ENCODE peak calls at places on chromosomes 16 and 17, in four cellular contexts. T, Y, H and W are unnamed samples.

GRCh38 chr17:38922538-38923291 is 2.7 kb upstream of the LASP1NB start:
- DNase-seq in Y (no peak), T (no peak), H (no peak), W (no peak)

GRCh38 chr16:88639231-88640038 is 1.1 kb downstream of the IL17C start:
- DNase-seq in T (no peak), Y (peak), H (peak), W (no peak)

GRCh38 chr16:24102120-24102740 is 153.9 kb upstream of the CACNG3 start:
- DNase-seq in H (no peak), T (no peak), Y (no peak), W (no peak)

GRCh38 chr16:76668207-76668725 is 391.1 kb downstream of the CNTNAP4 start:
- DNase-seq in Y (no peak), T (peak), H (peak), W (no peak)

GRCh38 chr16:50592996-50593395 is 44.8 kb downstream of the NKD1 start:
- DNase-seq in Y (no peak), T (no peak), H (no peak), W (no peak)

GRCh38 chr16:5257462-5257861 is 159.9 kb upstream of the EEF2KMT start:
- DNase-seq in Y (no peak), H (no peak), T (no peak), W (no peak)

GRCh38 chr17:76721463-76721862 is 4.9 kb downstream of the JMJD6 start:
- DNase-seq in H (no peak), Y (no peak), T (no peak), W (no peak)

GRCh38 chr16:89139907-89140361 is 31.6 kb upstream of the CDH15 start:
- DNase-seq in H (no peak), T (no peak), Y (no peak), W (no peak)

GRCh38 chr16:11538880-11539279 is 47.8 kb downstream of the LITAF start:
- DNase-seq in Y (no peak), H (no peak), T (no peak), W (no peak)

GRCh38 chr17:13153036-13153435 is 135.2 kb upstream of the ELAC2 start:
- DNase-seq in Y (no peak), H (no peak), T (no peak), W (no peak)

GRCh38 chr16:87465306-87465705 is 27.5 kb downstream of the ZCCHC14 start:
- DNase-seq in H (no peak), Y (no peak), T (no peak), W (no peak)

GRCh38 chr16:64225696-64226095 is 896.2 kb downstream of the CDH11 start:
- DNase-seq in H (no peak), Y (no peak), T (no peak), W (no peak)

GRCh38 chr17:8729421-8729820 is 15.2 kb downstream of the CCDC42 start:
- DNase-seq in T (no peak), H (no peak), Y (no peak), W (no peak)

GRCh38 chr17:61321344-61321743 is 78.3 kb upstream of the TBX2 start:
- DNase-seq in H (no peak), Y (no peak), T (no peak), W (no peak)

GRCh38 chr17:10198509-10199249 is at the start of gene GAS7:
- DNase-seq in Y (peak), T (peak), H (peak), W (no peak)

DNA sequence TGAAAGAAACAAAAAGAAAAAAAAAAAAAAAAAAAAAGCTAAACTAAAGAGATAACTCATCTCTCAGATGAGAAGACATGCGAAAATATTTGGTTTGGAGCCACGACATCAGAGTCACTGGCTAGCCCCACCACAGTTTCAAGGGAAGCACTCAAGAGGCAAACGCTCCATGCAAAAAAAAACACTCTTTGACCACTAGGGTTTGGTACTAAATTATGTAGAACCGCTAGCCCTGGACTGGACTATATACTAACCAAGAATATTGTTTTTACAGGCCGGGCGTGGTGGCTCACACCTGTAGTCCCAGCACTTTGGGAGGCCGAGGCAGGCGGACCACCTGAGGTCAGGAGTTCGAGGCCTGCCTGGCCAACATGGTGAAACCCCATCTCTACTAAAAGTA is 37.3 kb downstream of the METTL16 start:
- DNase-seq in H (no peak), Y (no peak), T (no peak), W (no peak)
- TF ChIP-seq CTCF in H (no peak), Y (no peak), T (no peak), W (no peak)

DNA sequence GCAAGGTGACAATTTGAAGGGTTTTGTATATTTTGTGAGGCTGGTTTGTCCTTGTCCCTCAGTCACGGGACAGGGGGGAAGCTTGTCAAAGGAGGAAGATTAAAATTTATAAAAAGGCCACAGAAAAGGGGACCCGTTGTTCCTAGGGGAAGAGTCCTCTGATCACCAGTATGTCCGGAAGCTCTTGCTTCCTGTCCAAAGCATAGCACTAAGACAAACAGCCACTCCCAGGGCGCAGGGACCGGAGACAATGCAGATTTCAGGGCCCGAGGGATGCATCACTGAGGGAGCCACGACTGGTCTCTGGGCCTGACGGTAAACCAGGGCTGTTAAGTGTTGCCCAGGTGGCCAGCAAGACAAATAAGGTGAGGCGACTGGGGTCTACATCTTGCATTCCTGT is 95.2 kb downstream of the MAF start:
- DNase-seq in Y (no peak), H (no peak), T (no peak), W (no peak)
- TF ChIP-seq CTCF in Y (no peak), H (no peak), T (no peak), W (no peak)

GRCh38 chr16:66717112-66717675 is 20.7 kb upstream of the CMTM4 start:
- DNase-seq in T (no peak), Y (no peak), H (peak), W (no peak)
- TF ChIP-seq CTCF in T (peak), Y (no peak), H (peak), W (no peak)

DNA sequence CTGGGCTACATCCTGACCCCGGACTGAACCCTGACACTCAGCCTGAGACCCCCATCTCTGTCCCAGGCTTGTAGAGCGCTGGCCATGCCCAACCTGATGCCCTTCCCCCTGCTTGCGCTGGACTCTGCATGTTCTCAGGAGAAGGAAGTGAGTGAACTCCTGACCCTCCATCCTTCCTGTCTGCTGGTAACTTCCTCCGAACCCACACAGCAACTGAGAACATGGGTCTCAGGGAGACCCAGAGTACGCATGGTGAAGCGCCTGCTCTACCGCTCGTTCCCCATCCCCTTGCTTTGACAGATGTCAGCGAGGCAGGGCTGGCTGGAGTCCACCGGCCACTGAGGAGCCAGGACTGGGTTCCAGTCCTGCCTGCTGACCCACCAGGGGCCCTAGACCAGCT is 6.1 kb downstream of the CAMKK1 start:
- DNase-seq in Y (no peak), T (no peak), H (no peak), W (no peak)
- TF ChIP-seq CTCF in Y (no peak), T (no peak), H (no peak), W (no peak)

DNA sequence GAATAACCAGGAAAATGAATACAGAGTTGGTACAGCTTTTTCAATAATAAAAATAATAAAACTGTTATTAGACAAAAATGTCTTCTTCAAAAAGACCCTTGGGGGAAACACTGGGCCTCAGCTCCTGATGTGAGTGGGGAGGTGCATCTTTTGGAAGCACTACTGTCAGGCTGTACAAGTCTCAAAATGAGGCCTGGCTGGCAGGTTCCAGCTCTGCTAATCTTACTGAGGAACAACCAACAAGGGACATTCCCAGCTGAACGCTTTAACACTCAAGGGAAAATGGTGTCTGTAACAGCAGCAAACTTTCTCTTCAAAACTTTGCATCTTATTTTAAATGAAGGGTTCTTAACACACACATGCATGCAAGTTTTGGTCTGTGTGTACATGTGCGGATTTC is 19.7 kb downstream of the TEX2 start:
- DNase-seq in T (peak), H (no peak), Y (no peak), W (no peak)
- TF ChIP-seq CTCF in T (no peak), H (no peak), Y (no peak), W (no peak)